ENCODE peak calls at places on chromosomes 12 and 14, in nine cellular contexts. N is Peyer's patch; R is activated T-cell treated with anti-CD3 and anti-CD28 coated beads, Interleukin-2, amount 50 U/mL, for 24 hours; Q is effector memory CD8-positive, alpha-beta T cell; M is effector memory CD4-positive, alpha-beta T cell; X is nephron progenitor cell; W is activated CD8-positive, alpha-beta memory T cell treated with anti-CD3 and anti-CD28 coated beads, Interleukin-2, amount 50 U/mL, for 48 hours; P is NCI-H774; G is germinal center. Z is an unnamed sample.
A peak's percentile ranks its signal among the peaks of the same experiment; 100 is the strongest.

GRCh38 chr12:116456683-116457082 is 102.5 kb upstream of the MAP1LC3B2 start:
- DNase-seq in N (no peak), R (no peak), Q (no peak), M (no peak), X (no peak), W (no peak), P (no peak), G (no peak), Z (no peak)

GRCh38 chr14:28761438-28762289 is 4.9 kb upstream of the FOXG1 start:
- DNase-seq in N (no peak), R (no peak), Q (no peak), M (no peak), X (no peak), W (no peak), P (no peak), G (no peak), Z (no peak)

GRCh38 chr12:4118017-4118510 is 155.5 kb upstream of the CCND2 start:
- DNase-seq in N (peak; percentile 61), R (no peak), Q (no peak), M (no peak), X (no peak), W (peak; percentile 51), P (no peak), G (peak; percentile 52), Z (peak; percentile 91)

GRCh38 chr12:12507121-12507520 is 55.5 kb downstream of the DUSP16 start:
- DNase-seq in N (no peak), R (no peak), Q (no peak), M (no peak), X (no peak), W (no peak), P (no peak), G (no peak), Z (no peak)

GRCh38 chr14:61203059-61203753 is 77.9 kb downstream of the TMEM30B start:
- DNase-seq in N (no peak), R (no peak), Q (no peak), M (no peak), X (peak; percentile 22), W (no peak), P (no peak), G (no peak), Z (no peak)

GRCh38 chr14:96567289-96567899 is 65.2 kb downstream of the PAPOLA start:
- DNase-seq in N (no peak), R (no peak), Q (peak; percentile 22), M (no peak), X (no peak), W (no peak), P (peak; percentile 16), G (no peak), Z (peak; percentile 92)

GRCh38 chr12:48423200-48423599 is 49.2 kb upstream of the ANP32D start:
- DNase-seq in N (no peak), R (no peak), Q (no peak), M (no peak), X (no peak), W (no peak), P (no peak), G (no peak), Z (no peak)

GRCh38 chr12:52740591-52740990 is 36.6 kb downstream of the KRT76 start:
- DNase-seq in N (no peak), R (no peak), Q (no peak), M (no peak), X (no peak), W (no peak), P (no peak), G (no peak), Z (no peak)

GRCh38 chr12:23887055-23887835 is 62.2 kb downstream of the SOX5 start:
- DNase-seq in N (no peak), R (no peak), Q (no peak), M (no peak), X (no peak), W (no peak), P (peak; percentile 9), G (no peak), Z (no peak)

GRCh38 chr14:51182166-51182565 is 57.9 kb upstream of the TMX1 start:
- DNase-seq in N (no peak), R (no peak), Q (no peak), M (no peak), X (no peak), W (no peak), P (no peak), G (no peak), Z (no peak)

GRCh38 chr14:69553221-69553620 is 21.4 kb downstream of the CCDC177 start:
- DNase-seq in N (no peak), R (no peak), Q (no peak), M (no peak), X (no peak), W (no peak), P (no peak), G (no peak), Z (no peak)

GRCh38 chr12:92717202-92717601 is 14.4 kb downstream of the PLEKHG7 start:
- DNase-seq in N (no peak), R (no peak), Q (no peak), M (no peak), X (no peak), W (no peak), P (no peak), G (no peak), Z (peak; percentile 58)

GRCh38 chr14:54025661-54026060 is 69.0 kb upstream of the BMP4 start:
- DNase-seq in N (no peak), R (no peak), Q (no peak), M (no peak), X (no peak), W (no peak), P (no peak), G (peak; percentile 3), Z (peak; percentile 78)

GRCh38 chr12:52870361-52871290 is 21.8 kb upstream of the KRT78 start:
- DNase-seq in N (peak; percentile 61), R (peak; percentile 89), Q (peak; percentile 85), M (peak; percentile 56), X (peak; percentile 84), W (peak; percentile 96), P (peak; percentile 33), G (peak; percentile 85), Z (peak; percentile 87)

GRCh38 chr12:90989617-90990232 is 15.0 kb downstream of the EPYC start:
- DNase-seq in N (no peak), R (no peak), Q (no peak), M (no peak), X (no peak), W (no peak), P (no peak), G (no peak), Z (no peak)

GRCh38 chr12:109729837-109730200 is 16.2 kb downstream of the FAM222A start:
- DNase-seq in N (no peak), R (no peak), Q (no peak), M (no peak), X (no peak), W (no peak), P (no peak), G (no peak), Z (no peak)

GRCh38 chr12:114673169-114673833 is 10.7 kb downstream of the TBX3 start:
- DNase-seq in N (no peak), R (no peak), Q (no peak), M (no peak), X (no peak), W (no peak), P (no peak), G (no peak), Z (no peak)

GRCh38 chr14:34030864-34031263 is 80.0 kb upstream of the EGLN3 start:
- DNase-seq in N (no peak), R (no peak), Q (no peak), M (no peak), X (no peak), W (no peak), P (no peak), G (no peak), Z (no peak)

GRCh38 chr14:101595887-101596721 is 34.8 kb downstream of the DIO3 start:
- DNase-seq in N (peak; percentile 25), R (peak; percentile 69), Q (peak; percentile 25), M (no peak), X (no peak), W (peak; percentile 61), P (no peak), G (no peak), Z (peak; percentile 89)

GRCh38 chr14:85528882-85529585 is 910 bp upstream of the FLRT2 start:
- DNase-seq in N (no peak), R (no peak), Q (no peak), M (no peak), X (no peak), W (no peak), P (no peak), G (no peak), Z (no peak)

GRCh38 chr12:64186789-64187188 is 35.3 kb downstream of the KICS2 start:
- DNase-seq in N (no peak), R (no peak), Q (no peak), M (no peak), X (no peak), W (no peak), P (no peak), G (no peak), Z (no peak)

GRCh38 chr12:127400231-127400630 is 866.7 kb upstream of the TMEM132C start:
- DNase-seq in N (no peak), R (no peak), Q (no peak), M (no peak), X (no peak), W (no peak), P (no peak), G (no peak), Z (no peak)

GRCh38 chr12:77724367-77724957 is 106.2 kb upstream of the NAV3 start:
- DNase-seq in N (no peak), R (no peak), Q (no peak), M (no peak), X (no peak), W (no peak), P (peak; percentile 66), G (no peak), Z (peak; percentile 56)

Z was measured in Karpas-422.